ENCODE peak calls at places on chromosomes 4 and X, in seven cellular contexts. Q, C, Y, P, H, Z and T are unnamed samples.

GRCh38 chr4:133808151-133808550 is 393.4 kb downstream of the PABPC4L start:
- DNase-seq in P (no peak), H (no peak), Q (no peak), Z (no peak), C (no peak), Y (no peak), T (no peak)

GRCh38 chr4:2281575-2282343 is 19.9 kb upstream of the MXD4 start:
- DNase-seq in C (no peak), Q (no peak), H (peak), Z (no peak), P (no peak), Y (no peak), T (peak)

GRCh38 chr4:188839704-188840103 is 700.5 kb downstream of the TRIML1 start:
- DNase-seq in C (no peak), Z (no peak), H (no peak), P (no peak), Q (no peak), Y (no peak), T (no peak)

GRCh38 chrX:106302304-106302703 is 134.2 kb downstream of the PWWP3B start:
- DNase-seq in Y (peak), P (no peak), Z (no peak), Q (peak), C (no peak), H (no peak), T (no peak)

GRCh38 chrX:135531813-135532212 is 11.4 kb downstream of the INTS6L start:
- DNase-seq in P (no peak), Z (no peak), Y (no peak), H (no peak), Q (peak), C (no peak), T (no peak)

GRCh38 chr4:126215759-126216158 is 901.0 kb downstream of the FAT4 start:
- DNase-seq in Y (no peak), P (no peak), H (no peak), C (no peak), Z (no peak), Q (no peak), T (no peak)

GRCh38 chr4:165810726-165811125 is 62.3 kb upstream of the TLL1 start:
- DNase-seq in C (no peak), P (no peak), H (no peak), Q (no peak), Z (no peak), Y (no peak), T (no peak)

GRCh38 chrX:107673933-107674479 is 45.7 kb downstream of the PRPS1 start:
- DNase-seq in Z (no peak), Y (peak), H (peak), Q (peak), P (peak), C (peak), T (no peak)

GRCh38 chr4:87819281-87819919 is 13.4 kb upstream of the MEPE start:
- DNase-seq in Z (peak), H (no peak), P (peak), C (no peak), Y (peak), Q (peak), T (peak)

GRCh38 chr4:52957791-52958190 is 95.7 kb downstream of the RASL11B start:
- DNase-seq in H (no peak), C (no peak), Y (no peak), Z (no peak), P (no peak), Q (no peak), T (no peak)

GRCh38 chr4:139887962-139888735 is 222.5 kb downstream of the MGST2 start:
- DNase-seq in P (no peak), Q (peak), C (no peak), Y (no peak), H (no peak), Z (no peak), T (no peak)

GRCh38 chr4:958314-958665 is 15.1 kb downstream of the DGKQ start:
- DNase-seq in Q (no peak), H (no peak), P (no peak), C (no peak), Z (no peak), Y (no peak), T (no peak)

GRCh38 chr4:10625130-10625529 is 59.4 kb downstream of the CLNK start:
- DNase-seq in Q (no peak), P (no peak), H (no peak), Z (no peak), C (no peak), Y (no peak), T (no peak)

GRCh38 chr4:168095776-168096443 is 3.6 kb downstream of the ANXA10 start:
- DNase-seq in Y (peak), P (no peak), Z (no peak), H (no peak), C (no peak), Q (peak), T (no peak)

GRCh38 chr4:133152801-133153526 is 3.9 kb downstream of the PCDH10 start:
- DNase-seq in H (no peak), Q (no peak), Y (peak), P (no peak), Z (no peak), C (no peak), T (no peak)

GRCh38 chrX:68822641-68823410 is 6.0 kb upstream of the EFNB1 start:
- DNase-seq in Z (no peak), Y (peak), H (peak), C (no peak), P (peak), Q (no peak), T (peak)
- TF ChIP-seq CTCF in Z (peak), Y (peak), H (peak), C (peak), P (peak), Q (peak), T (peak)

GRCh38 chr4:7218686-7219085 is 26.3 kb downstream of the SORCS2 start:
- DNase-seq in P (no peak), C (no peak), Z (no peak), H (no peak), Y (no peak), Q (no peak), T (no peak)
- H3K27ac ChIP-seq in P (no peak), C (no peak), Z (no peak), H (no peak), Y (no peak), Q (no peak), T (peak)

DNA sequence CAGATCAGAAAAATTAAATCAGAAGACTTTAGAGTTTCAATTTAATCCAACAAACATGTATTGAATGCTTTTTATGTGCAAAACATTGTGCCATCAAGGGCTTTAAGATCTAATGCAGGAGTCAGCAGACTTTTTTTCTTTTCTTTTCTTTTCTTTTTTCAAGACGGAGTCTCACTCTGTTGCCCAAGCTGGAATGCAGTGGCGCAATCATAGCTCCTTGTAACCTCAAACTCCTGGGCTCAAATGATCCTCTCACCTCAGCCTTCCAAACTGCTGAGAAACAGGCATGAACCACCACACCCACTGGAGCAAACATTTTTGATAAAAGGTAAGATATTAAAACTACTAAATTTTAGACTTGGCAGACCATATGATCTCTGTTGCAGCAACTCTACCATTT is 24.6 kb upstream of the LRBA start:
- DNase-seq in Q (no peak), C (no peak), Y (no peak), Z (no peak), H (no peak), P (no peak), T (no peak)
- TF ChIP-seq CTCF in Q (no peak), C (no peak), Y (no peak), Z (no peak), H (no peak), P (no peak), T (no peak)

GRCh38 chrX:44890247-44890646 is 17.3 kb downstream of the KDM6A start:
- DNase-seq in H (no peak), P (no peak), Y (no peak), C (no peak), Z (no peak), Q (no peak), T (no peak)

GRCh38 chrX:44897539-44897938 is 24.6 kb downstream of the KDM6A start:
- DNase-seq in C (no peak), Y (no peak), P (no peak), Z (no peak), Q (no peak), H (peak), T (no peak)

GRCh38 chrX:44889824-44890223 is 16.8 kb downstream of the KDM6A start:
- DNase-seq in P (no peak), C (no peak), H (no peak), Q (no peak), Z (no peak), Y (no peak), T (no peak)

GRCh38 chrX:44896566-44897186 is 23.7 kb downstream of the KDM6A start:
- DNase-seq in Z (no peak), H (no peak), C (no peak), Q (no peak), Y (no peak), P (no peak), T (no peak)

DNA sequence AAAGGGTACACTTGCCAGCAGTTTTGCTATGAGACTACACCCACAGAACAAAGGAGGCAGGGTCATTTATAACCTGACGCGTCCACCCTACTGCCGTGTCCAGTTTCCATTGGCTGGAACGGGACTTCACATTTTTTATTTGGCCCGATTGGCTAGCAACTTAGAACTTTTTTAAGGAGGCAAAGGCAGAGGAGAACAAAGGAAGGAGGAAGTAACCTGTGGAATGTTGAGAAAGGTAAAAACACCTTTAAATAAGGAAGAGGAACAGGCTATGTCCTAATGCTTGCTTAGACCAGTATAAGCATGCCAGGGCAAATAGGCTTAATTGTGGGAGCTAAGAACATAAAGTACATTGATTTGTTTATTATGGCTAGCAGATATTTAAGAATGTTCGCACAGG is 18.7 kb downstream of the KDM6A start:
- DNase-seq in Z (no peak), P (no peak), H (no peak), Y (no peak), C (no peak), Q (no peak), T (no peak)
- H3K27ac ChIP-seq in Z (no peak), P (no peak), H (no peak), Y (no peak), C (no peak), Q (no peak), T (no peak)

DNA sequence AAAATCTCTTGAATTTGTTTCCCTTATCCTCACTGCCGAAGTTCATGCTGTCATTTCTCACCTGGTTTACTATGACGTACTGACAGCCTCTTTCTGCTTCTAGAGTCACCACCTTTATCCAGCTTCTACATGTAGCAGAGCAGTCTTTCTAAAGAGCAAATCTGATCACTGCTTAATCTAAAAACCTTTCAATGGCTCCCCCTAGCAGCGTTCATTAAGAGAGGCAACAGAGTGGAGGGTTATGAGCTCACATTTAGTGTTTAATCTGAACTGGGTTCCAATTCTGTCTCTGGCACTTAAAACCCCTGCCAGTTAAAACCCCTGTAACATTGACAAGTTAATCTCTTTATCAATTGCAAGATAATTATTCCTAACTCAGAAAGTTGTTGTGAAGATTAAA is 4.4 kb downstream of the RBPJ start:
- DNase-seq in C (no peak), Y (peak), P (no peak), H (peak), Z (no peak), Q (peak), T (peak)
- TF ChIP-seq CTCF in C (no peak), Y (peak), P (peak), H (peak), Z (peak), Q (peak), T (peak)

GRCh38 chr4:46388860-46389259 is 1.1 kb downstream of the GABRA2 start:
- DNase-seq in C (no peak), Q (no peak), H (no peak), Z (no peak), P (no peak), Y (no peak), T (no peak)
- H3K27ac ChIP-seq in C (peak), Q (no peak), H (no peak), Z (no peak), P (no peak), Y (no peak), T (no peak)

GRCh38 chrX:49184294-49185061 is 1.7 kb downstream of the PRICKLE3 start:
- DNase-seq in H (peak), P (peak), Y (peak), C (peak), Z (no peak), Q (peak), T (no peak)

GRCh38 chrX:49185062-49185394 is 1.1 kb downstream of the PRICKLE3 start:
- DNase-seq in P (no peak), Z (no peak), Q (no peak), Y (no peak), C (no peak), H (no peak), T (no peak)

GRCh38 chrX:49187526-49187925 is 1.4 kb upstream of the PRICKLE3 start:
- DNase-seq in Y (no peak), C (no peak), P (no peak), Q (no peak), H (no peak), Z (no peak), T (no peak)

GRCh38 chrX:49187028-49187394 is 838 bp upstream of the PRICKLE3 start:
- DNase-seq in Y (no peak), P (no peak), H (no peak), C (no peak), Z (no peak), Q (no peak), T (peak)

GRCh38 chrX:49186125-49187027 is at the start of gene PRICKLE3:
- DNase-seq in Z (no peak), Q (peak), H (peak), P (peak), C (peak), Y (peak), T (peak)
- TF ChIP-seq CTCF in Z (peak), Q (peak), H (peak), P (peak), C (peak), Y (peak), T (peak)